ENCODE peak calls at places on chromosome 19, in six cellular contexts. P is IMR-90, M is uterus, O is body of pancreas, Y is right lobe of liver, H is prostate gland. F is an unnamed sample.

GRCh38 chr19:23002690-23003422 is at the start of gene ZNF728:
- DNase-seq in Y (peak; percentile 25), H (no peak), M (peak; percentile 71), P (no peak), O (peak; percentile 39), F (no peak)

GRCh38 chr19:42563352-42564210 is 31.1 kb downstream of the CEACAM8 start:
- DNase-seq in M (no peak), Y (no peak), O (peak; percentile 40), H (peak; percentile 42), P (peak; percentile 39), F (no peak)

GRCh38 chr19:4374451-4375163 is 25.7 kb downstream of the SH3GL1 start:
- DNase-seq in H (no peak), P (peak; percentile 87), Y (peak; percentile 75), M (peak; percentile 78), O (peak; percentile 84), F (no peak)

GRCh38 chr19:28171983-28172382 is 1041.0 kb downstream of the UQCRFS1 start:
- DNase-seq in M (no peak), Y (no peak), O (no peak), H (no peak), P (no peak), F (no peak)

GRCh38 chr19:43078311-43078710 is 4.2 kb downstream of the PSG2 start:
- DNase-seq in P (peak; percentile 81), Y (no peak), O (no peak), M (no peak), H (no peak), F (no peak)

GRCh38 chr19:30293051-30293785 is 79.0 kb upstream of the ZNF536 start:
- DNase-seq in M (no peak), H (no peak), O (no peak), P (no peak), Y (no peak), F (no peak)

GRCh38 chr19:29121684-29122083 is 91.3 kb downstream of the UQCRFS1 start:
- DNase-seq in H (no peak), P (no peak), M (no peak), Y (no peak), O (no peak), F (no peak)

GRCh38 chr19:15331419-15332310 is 674 bp downstream of the BRD4 start:
- DNase-seq in O (peak; percentile 54), M (peak; percentile 48), Y (peak; percentile 78), P (no peak), H (peak; percentile 30), F (peak; percentile 92)

GRCh38 chr19:22428299-22428913 is 6.3 kb upstream of the ZNF98 start:
- DNase-seq in O (peak; percentile 15), Y (no peak), H (no peak), M (no peak), P (no peak), F (no peak)

GRCh38 chr19:30224689-30225606 is 147.2 kb upstream of the ZNF536 start:
- DNase-seq in P (no peak), H (no peak), Y (no peak), M (no peak), O (no peak), F (no peak)

GRCh38 chr19:11435057-11435832 is at the start of the genes ODAD3 and PRKCSH:
- DNase-seq in H (peak; percentile 99), M (peak; percentile 99), P (peak; percentile 100), O (peak; percentile 99), Y (peak; percentile 99), F (peak; percentile 99)

GRCh38 chr19:37136118-37136517 is 36.4 kb downstream of the ZNF585A start:
- DNase-seq in O (no peak), P (no peak), H (no peak), M (no peak), Y (no peak), F (no peak)

GRCh38 chr19:8396563-8397203 is 6.5 kb downstream of the RAB11B start:
- DNase-seq in H (peak; percentile 54), M (peak; percentile 49), O (peak; percentile 64), P (peak; percentile 39), Y (peak; percentile 66), F (peak; percentile 87)

GRCh38 chr19:28066988-28067387 is 1146.0 kb downstream of the UQCRFS1 start:
- DNase-seq in Y (no peak), M (no peak), P (no peak), O (no peak), H (no peak), F (no peak)

GRCh38 chr19:58409010-58409790 is 751 bp downstream of the ZNF584 start:
- DNase-seq in P (peak; percentile 22), M (no peak), O (no peak), Y (no peak), H (no peak), F (no peak)

GRCh38 chr19:28488006-28488405 is 724.9 kb downstream of the UQCRFS1 start:
- DNase-seq in H (no peak), O (no peak), M (no peak), P (no peak), Y (no peak), F (peak; percentile 17)

GRCh38 chr19:30095171-30095570 is 153.1 kb downstream of the URI1 start:
- DNase-seq in H (no peak), Y (no peak), M (no peak), O (no peak), P (no peak), F (peak; percentile 64)

GRCh38 chr19:16078759-16079707 is 2.7 kb downstream of the TPM4 start:
- DNase-seq in H (peak; percentile 87), Y (peak; percentile 43), P (peak; percentile 98), M (peak; percentile 94), O (peak; percentile 58), F (peak; percentile 73)

GRCh38 chr19:33712268-33712667 is 84.4 kb upstream of the KCTD15 start:
- DNase-seq in Y (no peak), H (no peak), P (no peak), M (no peak), O (no peak), F (peak; percentile 31)

GRCh38 chr19:48565090-48565489 is 13.1 kb downstream of the SULT2B1 start:
- DNase-seq in Y (no peak), M (no peak), O (no peak), P (peak; percentile 83), H (no peak), F (no peak)

GRCh38 chr19:10510301-10510802 is 6.9 kb downstream of the S1PR5 start:
- DNase-seq in P (no peak), H (no peak), O (no peak), M (no peak), Y (no peak), F (no peak)

GRCh38 chr19:41688098-41688497 is at the start of gene CEACAM7:
- DNase-seq in O (no peak), P (no peak), Y (no peak), H (no peak), M (no peak), F (no peak)

GRCh38 chr19:17073869-17074627 is 1.2 kb downstream of the HAUS8 start:
- DNase-seq in O (no peak), Y (no peak), P (peak; percentile 16), M (no peak), H (no peak), F (peak; percentile 81)

GRCh38 chr19:8575467-8575997 is 1.7 kb downstream of the MYO1F start:
- DNase-seq in Y (no peak), O (no peak), H (no peak), M (no peak), P (peak; percentile 35), F (no peak)

GRCh38 chr19:17136026-17136425 is 60.4 kb downstream of the MYO9B start:
- DNase-seq in P (no peak), O (no peak), M (no peak), Y (no peak), H (no peak), F (no peak)

GRCh38 chr19:29665215-29665825 is at the start of gene PLEKHF1:
- DNase-seq in H (peak; percentile 89), P (peak; percentile 59), O (peak; percentile 89), Y (peak; percentile 95), M (peak; percentile 86), F (peak; percentile 97)

GRCh38 chr19:4369109-4369887 is 25.9 kb downstream of the MPND start:
- DNase-seq in M (no peak), P (no peak), Y (no peak), O (no peak), H (peak; percentile 77), F (peak; percentile 92)

GRCh38 chr19:1913781-1914577 is 8.8 kb downstream of the ADAT3 start:
- DNase-seq in Y (no peak), H (no peak), O (peak; percentile 91), P (no peak), M (no peak), F (no peak)

GRCh38 chr19:8335343-8336071 is 7.6 kb downstream of the KANK3 start:
- DNase-seq in P (no peak), M (no peak), H (no peak), O (no peak), Y (no peak), F (peak; percentile 56)

GRCh38 chr19:41705393-41706174 is 2.8 kb upstream of the CEACAM5 start:
- DNase-seq in P (no peak), H (no peak), M (no peak), Y (no peak), O (peak; percentile 42), F (no peak)

GRCh38 chr19:4149518-4150288 is 3.7 kb upstream of the CREB3L3 start:
- DNase-seq in O (no peak), H (peak; percentile 50), Y (peak; percentile 81), P (no peak), M (no peak), F (no peak)

DNA sequence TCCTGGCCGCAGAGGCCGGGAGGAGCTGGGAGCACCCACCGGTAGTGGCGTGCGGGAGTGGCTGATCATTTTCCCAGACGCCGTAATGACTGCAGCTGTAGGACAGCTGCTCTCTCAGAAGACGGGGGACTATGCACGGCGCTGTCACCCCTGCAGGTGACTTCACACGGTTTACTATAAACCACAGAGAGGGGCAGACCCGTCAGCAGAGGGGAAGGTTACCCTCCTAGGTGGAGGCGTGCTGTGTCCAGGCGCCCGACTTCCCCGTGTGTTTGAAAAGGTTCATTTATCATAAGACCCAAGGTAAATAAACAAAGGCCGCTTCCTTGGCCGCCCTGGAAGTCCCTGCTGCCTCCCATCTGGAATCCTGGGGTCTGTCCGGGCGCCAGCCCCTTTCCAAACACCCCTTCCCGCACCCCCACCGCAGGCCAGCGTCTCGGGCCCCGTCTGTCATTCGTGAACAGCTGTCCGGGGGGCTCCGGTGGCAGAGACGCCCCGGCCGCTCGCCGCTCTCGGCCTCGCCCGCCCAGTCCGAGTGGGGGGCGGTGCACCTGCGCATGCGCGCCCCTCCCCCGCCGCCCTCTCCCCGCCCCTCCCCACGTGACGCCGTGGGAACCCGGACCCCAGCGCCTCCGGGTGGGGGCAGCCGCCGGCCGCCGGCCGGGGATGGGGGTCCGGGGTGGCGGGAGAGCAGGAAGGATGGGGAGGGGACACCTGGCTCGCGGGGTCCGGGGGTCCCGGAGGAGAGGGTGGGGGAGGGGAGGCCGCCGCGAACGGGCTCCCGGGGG is 915 bp downstream of the SHC2 start:
- DNase-seq in M (peak; percentile 58), H (peak; percentile 55), Y (peak; percentile 82), O (peak; percentile 81), P (peak; percentile 27), F (no peak)
- TF ChIP-seq POLR2A in M (peak; percentile 60), H (peak; percentile 63), Y (peak; percentile 40), O (peak; percentile 86), P (no peak), F (no peak)

GRCh38 chr19:47374876-47375693 is 26.0 kb downstream of the DHX34 start:
- DNase-seq in O (no peak), Y (no peak), M (no peak), H (no peak), P (no peak), F (no peak)
- TF ChIP-seq POLR2A in O (no peak), Y (no peak), M (no peak), H (no peak), P (no peak), F (no peak)

GRCh38 chr19:50796128-50796633 is 6.0 kb downstream of the ACP4 start:
- DNase-seq in M (no peak), H (no peak), P (no peak), Y (no peak), O (no peak), F (no peak)
- TF ChIP-seq POLR2A in M (no peak), H (no peak), P (no peak), Y (no peak), O (no peak), F (no peak)

GRCh38 chr19:18257503-18258470 is 16.5 kb downstream of the IQCN start:
- DNase-seq in H (no peak), P (no peak), M (no peak), Y (no peak), O (no peak), F (no peak)
- TF ChIP-seq POLR2A in H (no peak), P (no peak), M (no peak), Y (no peak), O (no peak), F (no peak)